ENCODE peak calls at places on chromosomes 12 and 14, in five cellular contexts. H is foreskin keratinocyte, C is H7, V is Peyer's patch, K is lung. U is an unnamed sample. For H3K27me3, the result is how much of the 10 kb centered on the place peaks cover.

GRCh38 chr12:58314610-58315009 is 373.2 kb downstream of the ATP23 start:
- DNase-seq in H (no peak), C (no peak), V (no peak), K (no peak), U (no peak)

GRCh38 chr12:28710882-28711281 is 438.2 kb upstream of the FAR2 start:
- DNase-seq in H (peak), C (no peak), V (no peak), K (no peak), U (peak)

GRCh38 chr12:46219892-46220655 is 48.8 kb downstream of the SLC38A1 start:
- DNase-seq in H (peak), C (no peak), V (peak), K (no peak), U (peak)

GRCh38 chr12:120007272-120007671 is 18.2 kb downstream of the BICDL1 start:
- DNase-seq in H (no peak), C (no peak), V (peak), K (no peak), U (no peak)

GRCh38 chr12:19248929-19249602 is 119.5 kb downstream of the PLEKHA5 start:
- DNase-seq in H (no peak), C (no peak), V (no peak), K (no peak), U (no peak)

GRCh38 chr12:68786929-68787328 is 21.0 kb upstream of the MDM2 start:
- DNase-seq in H (no peak), C (no peak), V (no peak), K (no peak), U (no peak)

GRCh38 chr14:50000215-50001145 is 107.6 kb downstream of the ARF6 start:
- DNase-seq in H (no peak), C (peak), V (peak), K (peak), U (no peak)

GRCh38 chr12:81070846-81071245 is 7.0 kb upstream of the ACSS3 start:
- DNase-seq in H (no peak), C (no peak), V (no peak), K (no peak), U (no peak)

GRCh38 chr12:52270541-52271070 is 3.8 kb upstream of the KRT86 start:
- DNase-seq in H (no peak), C (no peak), V (no peak), K (no peak), U (no peak)

GRCh38 chr12:82216475-82216874 is 141.7 kb downstream of the CCDC59 start:
- DNase-seq in H (no peak), C (no peak), V (no peak), K (no peak), U (no peak)

GRCh38 chr14:95891742-95892141 is 15.1 kb downstream of the TUNAR start:
- DNase-seq in H (no peak), C (no peak), V (no peak), K (no peak), U (peak)

GRCh38 chr14:102849522-102850379 is 72.5 kb downstream of the TRAF3 start:
- DNase-seq in H (no peak), C (peak), V (no peak), K (no peak), U (no peak)

GRCh38 chr14:98959958-98960616 is 311.9 kb downstream of the BCL11B start:
- DNase-seq in H (no peak), C (peak), V (no peak), K (no peak), U (no peak)

GRCh38 chr14:81211844-81212243 is 8.9 kb downstream of the GTF2A1 start:
- DNase-seq in H (no peak), C (no peak), V (no peak), K (no peak), U (no peak)

GRCh38 chr12:118354903-118355302 is 17.8 kb downstream of the TAOK3 start:
- DNase-seq in H (no peak), C (no peak), V (no peak), K (no peak), U (no peak)

GRCh38 chr12:916240-916639 is 33.3 kb downstream of the RAD52 start:
- DNase-seq in H (no peak), C (peak), V (peak), K (no peak), U (peak)

GRCh38 chr12:121530600-121531355 is 50.0 kb downstream of the KDM2B start:
- DNase-seq in H (no peak), C (no peak), V (peak), K (peak), U (peak)

GRCh38 chr12:34022079-34022830 is at the start of gene ALG10:
- DNase-seq in H (peak), C (peak), V (peak), K (peak), U (peak)

GRCh38 chr14:66003082-66003740 is 483.0 kb upstream of the CCDC196 start:
- DNase-seq in H (peak), C (peak), V (no peak), K (no peak), U (no peak)

GRCh38 chr14:77265561-77266335 is 5.3 kb downstream of the NGB start:
- DNase-seq in H (no peak), C (peak), V (no peak), K (no peak), U (no peak)

GRCh38 chr12:5348491-5348890 is 83.4 kb upstream of the NTF3 start:
- DNase-seq in H (no peak), C (no peak), V (no peak), K (no peak), U (no peak)

GRCh38 chr14:80664576-80664975 is 277.0 kb downstream of the CEP128 start:
- DNase-seq in H (no peak), C (no peak), V (no peak), K (no peak), U (no peak)

GRCh38 chr14:92754956-92755355 is 6.5 kb upstream of the LGMN start:
- DNase-seq in H (no peak), C (no peak), V (no peak), K (no peak), U (no peak)

GRCh38 chr14:92755495-92755894 is 7.1 kb upstream of the LGMN start:
- DNase-seq in H (no peak), C (no peak), V (no peak), K (no peak), U (no peak)

GRCh38 chr14:92759300-92759678 is 10.9 kb upstream of the LGMN start:
- DNase-seq in H (no peak), C (no peak), V (no peak), K (no peak), U (no peak)

GRCh38 chr14:92760524-92760805 is 12.0 kb upstream of the LGMN start:
- DNase-seq in H (no peak), C (no peak), V (no peak), K (peak), U (no peak)

GRCh38 chr14:92759679-92760523 is 11.5 kb upstream of the LGMN start:
- DNase-seq in H (no peak), C (no peak), V (no peak), K (no peak), U (no peak)
- H3K27me3 ChIP-seq in H (under half), C (under half), V (under half), K (under half), U (under half)

GRCh38 chr12:2487278-2487677 is 307.5 kb upstream of the FKBP4 start:
- DNase-seq in H (no peak), C (no peak), V (no peak), K (no peak), U (no peak)

GRCh38 chr12:2488596-2488995 is 306.2 kb upstream of the FKBP4 start:
- DNase-seq in H (no peak), C (no peak), V (no peak), K (no peak), U (no peak)

GRCh38 chr12:2489266-2489665 is 305.5 kb upstream of the FKBP4 start:
- DNase-seq in H (no peak), C (peak), V (no peak), K (no peak), U (no peak)

GRCh38 chr12:2490746-2491145 is 304.0 kb upstream of the FKBP4 start:
- DNase-seq in H (no peak), C (no peak), V (no peak), K (no peak), U (no peak)

DNA sequence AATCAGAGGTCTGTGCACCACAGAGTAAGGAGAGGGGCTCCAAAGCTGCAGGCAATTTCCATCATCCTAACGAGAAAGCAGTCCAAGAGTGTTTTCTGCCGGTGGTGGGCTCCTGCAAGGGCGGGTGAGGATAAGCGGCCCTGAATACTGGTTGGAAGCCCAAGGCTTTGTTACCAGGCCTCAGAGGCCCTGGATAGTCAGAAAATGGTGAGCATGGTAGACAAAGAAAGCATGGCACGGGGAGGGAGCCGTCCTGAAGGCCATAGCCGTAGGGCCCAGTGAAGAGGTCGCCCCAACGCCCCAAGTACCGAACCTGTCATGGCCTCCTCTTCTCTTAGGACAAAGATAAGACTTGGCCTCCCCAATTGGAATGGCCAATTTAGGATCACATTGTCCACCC is 306.6 kb upstream of the FKBP4 start:
- DNase-seq in H (no peak), C (no peak), V (no peak), K (no peak), U (no peak)
- H3K27me3 ChIP-seq in H (under half), C (under half), V (under half), K (under half), U (under half)

DNA sequence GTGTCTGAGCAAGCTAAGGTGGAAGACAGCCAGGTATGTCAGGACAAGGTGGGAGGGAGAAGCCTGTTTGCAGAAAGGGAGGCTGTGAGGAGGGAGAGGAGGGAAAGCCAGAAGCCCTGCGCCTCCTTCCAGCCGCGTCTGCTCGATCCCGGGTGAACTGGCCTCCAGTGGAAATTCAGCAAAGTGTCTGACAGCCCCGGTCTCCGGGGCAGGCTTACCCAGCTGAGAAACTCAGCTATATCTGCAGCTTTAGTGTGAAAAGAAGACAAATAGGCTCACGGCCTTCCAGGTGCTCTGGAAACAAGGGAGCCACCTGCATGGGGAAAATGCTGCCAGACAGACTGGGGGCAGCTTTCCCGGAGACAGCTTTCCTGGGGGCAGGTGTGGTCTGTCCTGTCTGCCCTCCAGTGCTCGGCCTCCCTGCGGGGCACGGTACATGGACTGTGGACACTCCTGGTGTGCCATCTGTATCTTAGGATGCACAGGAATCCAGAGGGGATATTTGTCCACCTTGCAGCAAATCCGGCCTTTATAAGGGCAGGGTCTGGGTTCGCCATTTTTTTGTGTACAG is 6.3 kb downstream of the RFLNA start:
- DNase-seq in H (no peak), C (no peak), V (no peak), K (no peak), U (no peak)
- H3K27me3 ChIP-seq in H (under half), C (under half), V (under half), K (under half), U (under half)

DNA sequence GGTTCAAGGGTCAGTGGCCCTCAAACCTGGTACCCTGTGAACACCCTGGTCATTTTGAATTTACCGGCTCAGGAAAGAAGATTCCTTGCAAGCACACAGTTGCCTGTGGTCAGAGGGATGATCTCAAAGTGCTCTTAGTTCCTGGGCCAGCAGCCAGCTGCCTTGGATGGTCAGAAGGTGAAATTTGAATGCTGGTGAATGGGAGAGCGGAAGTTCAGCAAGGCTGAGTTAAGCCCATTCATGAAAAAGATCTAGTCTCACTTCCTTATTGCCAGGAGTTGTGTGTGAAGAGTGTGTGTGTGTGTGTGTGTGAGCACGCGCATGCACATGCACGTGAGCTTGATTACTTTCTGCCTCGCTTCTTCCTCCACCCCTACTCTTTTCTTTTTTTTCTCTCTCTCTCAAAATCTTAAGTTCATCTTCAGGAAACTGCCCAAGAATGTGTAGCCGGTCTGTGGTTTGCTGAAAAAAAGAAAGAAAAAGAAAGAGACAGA is 155.5 kb upstream of the CCND2 start:
- DNase-seq in H (peak), C (no peak), V (peak), K (peak), U (no peak)
- H3K27me3 ChIP-seq in H (under half), C (under half), V (under half), K (under half), U (under half)

GRCh38 chr14:70143306-70143705 is 45.4 kb downstream of the SLC8A3 start:
- DNase-seq in H (no peak), C (no peak), V (no peak), K (no peak), U (no peak)
- H3K27me3 ChIP-seq in H (half or more), C (under half), V (under half), K (under half), U (under half)